ENCODE peak calls at places on chromosome 1, in four cellular contexts. X is ELR; F is RWPE1; K is CD8-positive, alpha-beta T cell. D is an unnamed sample.
A peak's percentile ranks its signal among the peaks of the same experiment; 100 is the strongest.

GRCh38 chr1:9874959-9875635 is 35.0 kb downstream of the CTNNBIP1 start:
- DNase-seq in X (peak; percentile 78), F (peak; percentile 92), K (peak; percentile 76), D (peak; percentile 57)

GRCh38 chr1:154989195-154989860 is 4.1 kb upstream of the LENEP start:
- DNase-seq in X (no peak), F (no peak), K (no peak), D (no peak)

GRCh38 chr1:180563013-180563827 is 4.5 kb downstream of the OVAAL start:
- DNase-seq in X (peak; percentile 42), F (peak; percentile 34), K (no peak), D (no peak)

GRCh38 chr1:188669715-188670114 is 1807.9 kb downstream of the BRINP3 start:
- DNase-seq in X (no peak), F (no peak), K (no peak), D (no peak)

GRCh38 chr1:31580891-31581603 is 4.7 kb downstream of the TINAGL1 start:
- DNase-seq in X (no peak), F (no peak), K (no peak), D (no peak)

GRCh38 chr1:239426821-239427495 is 40.6 kb downstream of the CHRM3 start:
- DNase-seq in X (no peak), F (no peak), K (no peak), D (no peak)

GRCh38 chr1:203035111-203036000 is 9.1 kb downstream of the PPFIA4 start:
- DNase-seq in X (no peak), F (no peak), K (no peak), D (no peak)

GRCh38 chr1:221717491-221717865 is 24.4 kb downstream of the DUSP10 start:
- DNase-seq in X (no peak), F (no peak), K (no peak), D (no peak)

GRCh38 chr1:109243221-109243620 is 6.1 kb upstream of the CELSR2 start:
- DNase-seq in X (no peak), F (no peak), K (no peak), D (no peak)

GRCh38 chr1:168628807-168629206 is 52.4 kb downstream of the XCL1 start:
- DNase-seq in X (peak; percentile 52), F (peak; percentile 86), K (no peak), D (peak; percentile 4)

GRCh38 chr1:221796700-221797099 is 54.8 kb upstream of the DUSP10 start:
- DNase-seq in X (no peak), F (no peak), K (no peak), D (no peak)

GRCh38 chr1:10472220-10473144 is at the start of gene DFFA:
- DNase-seq in X (peak; percentile 97), F (peak; percentile 91), K (peak; percentile 93), D (peak; percentile 72)

GRCh38 chr1:17874231-17874630 is 119.1 kb downstream of the ACTL8 start:
- DNase-seq in X (peak; percentile 94), F (peak; percentile 93), K (no peak), D (peak; percentile 63)

GRCh38 chr1:31699341-31699891 is 4.4 kb downstream of the COL16A1 start:
- DNase-seq in X (no peak), F (no peak), K (peak; percentile 36), D (no peak)

GRCh38 chr1:152768847-152769533 is 6.0 kb upstream of the LCE1F start:
- DNase-seq in X (peak; percentile 76), F (no peak), K (no peak), D (no peak)

GRCh38 chr1:8836228-8836627 is 18.8 kb upstream of the RERE start:
- DNase-seq in X (no peak), F (no peak), K (no peak), D (no peak)

GRCh38 chr1:172536256-172536655 is 3.3 kb downstream of the SUCO start:
- DNase-seq in X (no peak), F (no peak), K (no peak), D (no peak)

GRCh38 chr1:156480411-156481192 is 20.0 kb downstream of the MEF2D start:
- DNase-seq in X (peak; percentile 57), F (no peak), K (peak; percentile 82), D (no peak)

GRCh38 chr1:234531181-234532132 is 52.5 kb upstream of the TARBP1 start:
- DNase-seq in X (no peak), F (no peak), K (no peak), D (no peak)

GRCh38 chr1:202811296-202812175 is 782 bp downstream of the PCAT6 start:
- DNase-seq in X (no peak), F (no peak), K (peak; percentile 33), D (no peak)

GRCh38 chr1:11134352-11135266 is 34.9 kb upstream of the EXOSC10 start:
- DNase-seq in X (peak; percentile 73), F (peak; percentile 67), K (no peak), D (no peak)

GRCh38 chr1:159055181-159055621 is 21.4 kb downstream of the AIM2 start:
- DNase-seq in X (no peak), F (peak; percentile 33), K (no peak), D (no peak)

GRCh38 chr1:229990326-229990725 is 76.7 kb upstream of the GALNT2 start:
- DNase-seq in X (no peak), F (no peak), K (no peak), D (no peak)

GRCh38 chr1:178639326-178639725 is 85.7 kb upstream of the RALGPS2 start:
- DNase-seq in X (no peak), F (no peak), K (no peak), D (no peak)

GRCh38 chr1:104028670-104029069 is 279.0 kb downstream of the AMY1C start:
- DNase-seq in X (no peak), F (no peak), K (no peak), D (no peak)

GRCh38 chr1:174408142-174408541 is 39.6 kb upstream of the GPR52 start:
- DNase-seq in X (no peak), F (no peak), K (no peak), D (no peak)

GRCh38 chr1:224219612-224220011 is 36.6 kb downstream of the DEGS1 start:
- DNase-seq in X (no peak), F (no peak), K (no peak), D (no peak)

GRCh38 chr1:212108981-212109380 is 73.4 kb downstream of the DTL start:
- DNase-seq in X (no peak), F (no peak), K (no peak), D (no peak)

GRCh38 chr1:2212542-2213491 is 15.3 kb upstream of the SKI start:
- DNase-seq in X (peak; percentile 95), F (peak; percentile 86), K (peak; percentile 54), D (peak; percentile 87)

GRCh38 chr1:241079459-241079858 is 277.5 kb downstream of the RGS7 start:
- DNase-seq in X (no peak), F (no peak), K (no peak), D (no peak)

GRCh38 chr1:64080947-64081562 is 122.4 kb upstream of the UBE2U start:
- DNase-seq in X (peak; percentile 30), F (peak; percentile 36), K (no peak), D (no peak)

GRCh38 chr1:106620521-106620954 is 435.9 kb upstream of the PRMT6 start:
- DNase-seq in X (peak; percentile 73), F (peak; percentile 87), K (no peak), D (peak; percentile 65)

GRCh38 chr1:211377539-211378461 is 51.2 kb downstream of the TRAF5 start:
- DNase-seq in X (no peak), F (no peak), K (no peak), D (no peak)

GRCh38 chr1:92536593-92537332 is 50.0 kb upstream of the GFI1 start:
- DNase-seq in X (peak; percentile 60), F (no peak), K (no peak), D (no peak)

GRCh38 chr1:178126790-178127189 is 32.9 kb downstream of the RASAL2 start:
- DNase-seq in X (peak; percentile 96), F (peak; percentile 60), K (no peak), D (no peak)

GRCh38 chr1:55896210-55896609 is 681.0 kb upstream of the USP24 start:
- DNase-seq in X (no peak), F (no peak), K (no peak), D (no peak)

GRCh38 chr1:153490272-153491051 is 30.0 kb upstream of the S100A7 start:
- DNase-seq in X (peak; percentile 92), F (peak; percentile 85), K (no peak), D (peak; percentile 70)

GRCh38 chr1:29473167-29473855 is 237.0 kb downstream of the PTPRU start:
- DNase-seq in X (no peak), F (no peak), K (no peak), D (no peak)

GRCh38 chr1:23810818-23811420 is 10.4 kb upstream of the GALE start:
- DNase-seq in X (no peak), F (no peak), K (peak; percentile 50), D (no peak)

GRCh38 chr1:19384113-19384512 is 72.0 kb downstream of the SLC66A1 start:
- DNase-seq in X (peak; percentile 51), F (no peak), K (no peak), D (peak; percentile 34)

D was measured in H54.